ENCODE peak calls at places on chromosomes 2 and 18, in eight cellular contexts. One of them, this sample, is unnamed.

GRCh38 chr2:120398051-120398960 is 52.4 kb downstream of the INHBB start:
- DNase-seq in heart right ventricle: no peak
- DNase-seq in gastrocnemius medialis: no peak
- DNase-seq in fibroblast of the aortic adventitia: peak
- DNase-seq in GM12865: no peak
- DNase-seq in transverse colon: peak
- DNase-seq in OCI-LY7: no peak
- DNase-seq in colonic mucosa: no peak
- DNase-seq in this sample: no peak

GRCh38 chr2:39881494-39881893 is 102.4 kb upstream of the THUMPD2 start:
- DNase-seq in fibroblast of the aortic adventitia: no peak
- DNase-seq in heart right ventricle: no peak
- DNase-seq in GM12865: no peak
- DNase-seq in OCI-LY7: no peak
- DNase-seq in transverse colon: no peak
- DNase-seq in gastrocnemius medialis: no peak
- DNase-seq in colonic mucosa: no peak
- DNase-seq in this sample: no peak

GRCh38 chr2:232981767-232982360 is 31.2 kb downstream of the NGEF start:
- DNase-seq in transverse colon: no peak
- DNase-seq in fibroblast of the aortic adventitia: no peak
- DNase-seq in OCI-LY7: no peak
- DNase-seq in gastrocnemius medialis: no peak
- DNase-seq in heart right ventricle: no peak
- DNase-seq in colonic mucosa: peak
- DNase-seq in GM12865: no peak
- DNase-seq in this sample: no peak

GRCh38 chr2:62140785-62141740 is 54.9 kb upstream of the B3GNT2 start:
- DNase-seq in heart right ventricle: no peak
- DNase-seq in transverse colon: no peak
- DNase-seq in fibroblast of the aortic adventitia: no peak
- DNase-seq in colonic mucosa: no peak
- DNase-seq in GM12865: peak
- DNase-seq in gastrocnemius medialis: no peak
- DNase-seq in OCI-LY7: peak
- DNase-seq in this sample: no peak

GRCh38 chr18:24560511-24560981 is 100.1 kb downstream of the HRH4 start:
- DNase-seq in GM12865: no peak
- DNase-seq in fibroblast of the aortic adventitia: no peak
- DNase-seq in OCI-LY7: no peak
- DNase-seq in transverse colon: no peak
- DNase-seq in colonic mucosa: no peak
- DNase-seq in gastrocnemius medialis: no peak
- DNase-seq in heart right ventricle: no peak
- DNase-seq in this sample: no peak

GRCh38 chr2:24749069-24749691 is 44.0 kb downstream of the PTRHD1 start:
- DNase-seq in transverse colon: no peak
- DNase-seq in GM12865: no peak
- DNase-seq in fibroblast of the aortic adventitia: no peak
- DNase-seq in gastrocnemius medialis: no peak
- DNase-seq in OCI-LY7: no peak
- DNase-seq in colonic mucosa: no peak
- DNase-seq in heart right ventricle: no peak
- DNase-seq in this sample: no peak

GRCh38 chr18:33404244-33404873 is 36.2 kb downstream of the CCDC178 start:
- DNase-seq in GM12865: no peak
- DNase-seq in transverse colon: no peak
- DNase-seq in colonic mucosa: no peak
- DNase-seq in heart right ventricle: no peak
- DNase-seq in gastrocnemius medialis: no peak
- DNase-seq in fibroblast of the aortic adventitia: no peak
- DNase-seq in OCI-LY7: peak
- DNase-seq in this sample: peak

GRCh38 chr2:143357956-143358355 is 228.7 kb downstream of the ARHGAP15 start:
- DNase-seq in GM12865: no peak
- DNase-seq in heart right ventricle: no peak
- DNase-seq in OCI-LY7: no peak
- DNase-seq in transverse colon: no peak
- DNase-seq in fibroblast of the aortic adventitia: no peak
- DNase-seq in colonic mucosa: no peak
- DNase-seq in gastrocnemius medialis: peak
- DNase-seq in this sample: no peak

GRCh38 chr2:63589148-63589972 is 597 bp downstream of the MDH1 start:
- DNase-seq in heart right ventricle: no peak
- DNase-seq in fibroblast of the aortic adventitia: no peak
- DNase-seq in GM12865: peak
- DNase-seq in OCI-LY7: peak
- DNase-seq in gastrocnemius medialis: no peak
- DNase-seq in transverse colon: no peak
- DNase-seq in colonic mucosa: no peak
- DNase-seq in this sample: no peak

GRCh38 chr2:99101697-99102096 is 39.8 kb upstream of the C2orf15 start:
- DNase-seq in heart right ventricle: no peak
- DNase-seq in OCI-LY7: no peak
- DNase-seq in transverse colon: no peak
- DNase-seq in gastrocnemius medialis: no peak
- DNase-seq in fibroblast of the aortic adventitia: peak
- DNase-seq in GM12865: no peak
- DNase-seq in colonic mucosa: no peak
- DNase-seq in this sample: peak

GRCh38 chr2:31415421-31415820 is 879 bp upstream of the XDH start:
- DNase-seq in fibroblast of the aortic adventitia: no peak
- DNase-seq in heart right ventricle: no peak
- DNase-seq in GM12865: no peak
- DNase-seq in transverse colon: no peak
- DNase-seq in OCI-LY7: no peak
- DNase-seq in colonic mucosa: no peak
- DNase-seq in gastrocnemius medialis: no peak
- DNase-seq in this sample: no peak

GRCh38 chr2:79832540-79833234 is 319.8 kb downstream of the CTNNA2 start:
- DNase-seq in fibroblast of the aortic adventitia: no peak
- DNase-seq in colonic mucosa: no peak
- DNase-seq in OCI-LY7: no peak
- DNase-seq in gastrocnemius medialis: no peak
- DNase-seq in heart right ventricle: no peak
- DNase-seq in GM12865: no peak
- DNase-seq in transverse colon: no peak
- DNase-seq in this sample: no peak

GRCh38 chr2:118974103-118974911 is 32.3 kb downstream of the MARCO start:
- DNase-seq in transverse colon: no peak
- DNase-seq in gastrocnemius medialis: peak
- DNase-seq in fibroblast of the aortic adventitia: peak
- DNase-seq in colonic mucosa: no peak
- DNase-seq in heart right ventricle: no peak
- DNase-seq in OCI-LY7: no peak
- DNase-seq in GM12865: no peak
- DNase-seq in this sample: peak

GRCh38 chr2:120734930-120735611 is 597 bp upstream of the GLI2 start:
- DNase-seq in OCI-LY7: no peak
- DNase-seq in heart right ventricle: no peak
- DNase-seq in fibroblast of the aortic adventitia: peak
- DNase-seq in colonic mucosa: peak
- DNase-seq in gastrocnemius medialis: no peak
- DNase-seq in GM12865: no peak
- DNase-seq in transverse colon: no peak
- DNase-seq in this sample: peak

GRCh38 chr2:75560768-75561565 is at the start of gene EVA1A:
- DNase-seq in heart right ventricle: peak
- DNase-seq in OCI-LY7: no peak
- DNase-seq in transverse colon: peak
- DNase-seq in colonic mucosa: no peak
- DNase-seq in GM12865: peak
- DNase-seq in gastrocnemius medialis: no peak
- DNase-seq in fibroblast of the aortic adventitia: peak
- DNase-seq in this sample: peak

GRCh38 chr2:235934059-235934896 is 233.9 kb downstream of the GBX2 start:
- DNase-seq in fibroblast of the aortic adventitia: no peak
- DNase-seq in OCI-LY7: no peak
- DNase-seq in transverse colon: no peak
- DNase-seq in GM12865: no peak
- DNase-seq in gastrocnemius medialis: no peak
- DNase-seq in heart right ventricle: no peak
- DNase-seq in colonic mucosa: no peak
- DNase-seq in this sample: no peak

GRCh38 chr2:229725716-229726346 is 11.5 kb upstream of the DNER start:
- DNase-seq in OCI-LY7: no peak
- DNase-seq in heart right ventricle: no peak
- DNase-seq in GM12865: no peak
- DNase-seq in fibroblast of the aortic adventitia: peak
- DNase-seq in gastrocnemius medialis: no peak
- DNase-seq in colonic mucosa: no peak
- DNase-seq in transverse colon: no peak
- DNase-seq in this sample: peak

GRCh38 chr2:238970553-238971081 is 122.7 kb downstream of the TWIST2 start:
- DNase-seq in OCI-LY7: peak
- DNase-seq in GM12865: peak
- DNase-seq in gastrocnemius medialis: peak
- DNase-seq in transverse colon: peak
- DNase-seq in colonic mucosa: peak
- DNase-seq in heart right ventricle: peak
- DNase-seq in fibroblast of the aortic adventitia: peak
- DNase-seq in this sample: peak

GRCh38 chr2:152242787-152243472 is 67.4 kb upstream of the STAM2 start:
- DNase-seq in heart right ventricle: no peak
- DNase-seq in colonic mucosa: no peak
- DNase-seq in OCI-LY7: no peak
- DNase-seq in transverse colon: no peak
- DNase-seq in fibroblast of the aortic adventitia: no peak
- DNase-seq in GM12865: no peak
- DNase-seq in gastrocnemius medialis: no peak
- DNase-seq in this sample: no peak

GRCh38 chr2:42969231-42970150 is 177.1 kb upstream of the HAAO start:
- DNase-seq in OCI-LY7: no peak
- DNase-seq in colonic mucosa: no peak
- DNase-seq in transverse colon: no peak
- DNase-seq in gastrocnemius medialis: no peak
- DNase-seq in fibroblast of the aortic adventitia: peak
- DNase-seq in GM12865: no peak
- DNase-seq in heart right ventricle: no peak
- DNase-seq in this sample: peak

GRCh38 chr2:163210430-163210918 is 371.9 kb upstream of the KCNH7 start:
- DNase-seq in fibroblast of the aortic adventitia: peak
- DNase-seq in colonic mucosa: no peak
- DNase-seq in heart right ventricle: no peak
- DNase-seq in GM12865: no peak
- DNase-seq in OCI-LY7: no peak
- DNase-seq in transverse colon: no peak
- DNase-seq in gastrocnemius medialis: no peak
- DNase-seq in this sample: peak

GRCh38 chr2:201697899-201698298 is 545 bp downstream of the MPP4 start:
- DNase-seq in transverse colon: no peak
- DNase-seq in colonic mucosa: no peak
- DNase-seq in fibroblast of the aortic adventitia: peak
- DNase-seq in GM12865: no peak
- DNase-seq in heart right ventricle: no peak
- DNase-seq in OCI-LY7: no peak
- DNase-seq in gastrocnemius medialis: no peak
- DNase-seq in this sample: peak

GRCh38 chr2:237488901-237489860 is 2.1 kb downstream of the MLPH start:
- DNase-seq in colonic mucosa: peak
- DNase-seq in transverse colon: peak
- DNase-seq in gastrocnemius medialis: no peak
- DNase-seq in fibroblast of the aortic adventitia: peak
- DNase-seq in heart right ventricle: no peak
- DNase-seq in GM12865: no peak
- DNase-seq in OCI-LY7: no peak
- DNase-seq in this sample: peak
- H3K4me3 ChIP-seq in colonic mucosa: no peak
- H3K4me3 ChIP-seq in transverse colon: no peak
- H3K4me3 ChIP-seq in gastrocnemius medialis: no peak
- H3K4me3 ChIP-seq in fibroblast of the aortic adventitia: no peak
- H3K4me3 ChIP-seq in heart right ventricle: no peak
- H3K4me3 ChIP-seq in GM12865: no peak
- H3K4me3 ChIP-seq in OCI-LY7: no peak
- H3K4me3 ChIP-seq in this sample: no peak

GRCh38 chr2:6865346-6866238 is at the start of gene CMPK2:
- DNase-seq in heart right ventricle: peak
- DNase-seq in colonic mucosa: peak
- DNase-seq in GM12865: peak
- DNase-seq in fibroblast of the aortic adventitia: peak
- DNase-seq in transverse colon: peak
- DNase-seq in gastrocnemius medialis: peak
- DNase-seq in OCI-LY7: peak
- DNase-seq in this sample: peak
- TF ChIP-seq CTCF in heart right ventricle: no peak
- TF ChIP-seq CTCF in colonic mucosa: no peak
- TF ChIP-seq CTCF in GM12865: peak
- TF ChIP-seq CTCF in fibroblast of the aortic adventitia: no peak
- TF ChIP-seq CTCF in transverse colon: no peak
- TF ChIP-seq CTCF in gastrocnemius medialis: no peak
- TF ChIP-seq CTCF in OCI-LY7: peak
- TF ChIP-seq CTCF in this sample: no peak

DNA sequence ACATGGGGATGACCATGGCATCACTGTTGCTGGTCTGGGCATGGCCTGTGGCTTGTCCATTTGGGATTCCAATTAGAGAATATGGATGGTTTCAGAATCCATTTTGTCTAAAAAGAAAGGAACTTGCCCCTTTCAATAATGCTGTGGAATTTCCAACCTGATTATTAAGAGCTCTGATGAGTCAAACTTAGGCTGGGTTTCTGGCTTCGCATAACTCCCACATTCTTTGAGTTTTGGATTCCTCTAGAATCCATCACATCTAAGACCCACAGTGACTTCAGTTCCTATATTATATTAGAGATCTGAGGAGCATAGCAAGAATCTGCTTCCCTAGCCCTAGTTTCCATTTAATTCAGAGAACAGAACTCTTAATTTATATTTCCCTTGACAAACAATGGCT is 531.5 kb downstream of the TNS1 start:
- DNase-seq in colonic mucosa: no peak
- DNase-seq in fibroblast of the aortic adventitia: peak
- DNase-seq in gastrocnemius medialis: no peak
- DNase-seq in GM12865: no peak
- DNase-seq in transverse colon: no peak
- DNase-seq in OCI-LY7: no peak
- DNase-seq in heart right ventricle: no peak
- DNase-seq in this sample: peak
- H3K4me3 ChIP-seq in colonic mucosa: no peak
- H3K4me3 ChIP-seq in fibroblast of the aortic adventitia: no peak
- H3K4me3 ChIP-seq in gastrocnemius medialis: no peak
- H3K4me3 ChIP-seq in GM12865: no peak
- H3K4me3 ChIP-seq in transverse colon: no peak
- H3K4me3 ChIP-seq in OCI-LY7: no peak
- H3K4me3 ChIP-seq in heart right ventricle: no peak
- H3K4me3 ChIP-seq in this sample: no peak

DNA sequence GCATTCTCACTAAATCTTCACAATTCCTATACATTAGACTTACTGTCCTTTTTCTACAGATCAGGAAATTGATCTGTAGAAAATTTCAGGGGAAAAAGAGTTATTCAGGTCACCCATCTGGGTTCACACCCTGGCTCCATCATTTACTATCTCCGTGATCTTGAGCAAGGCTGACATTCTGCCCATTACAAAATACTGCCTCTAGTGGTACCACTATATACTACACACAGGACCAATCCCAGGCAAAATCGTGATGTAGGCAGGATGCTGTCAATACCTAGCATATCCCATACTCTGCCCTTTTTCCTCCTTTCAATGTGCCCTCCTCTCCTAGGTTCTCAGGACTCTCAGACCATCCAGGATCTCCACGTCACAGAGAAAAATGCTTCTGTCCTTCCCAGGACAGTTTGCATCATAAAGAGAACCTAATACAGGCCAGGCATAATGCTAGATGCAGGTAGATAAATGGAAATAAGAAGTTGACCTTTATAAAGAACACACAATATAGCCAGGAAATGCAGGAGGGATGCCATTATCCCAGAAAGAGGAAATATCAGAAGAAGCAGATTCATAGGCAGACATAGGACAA is 101.9 kb downstream of the CDH20 start:
- DNase-seq in OCI-LY7: peak
- DNase-seq in GM12865: peak
- DNase-seq in gastrocnemius medialis: no peak
- DNase-seq in heart right ventricle: no peak
- DNase-seq in transverse colon: no peak
- DNase-seq in colonic mucosa: no peak
- DNase-seq in fibroblast of the aortic adventitia: peak
- DNase-seq in this sample: peak
- TF ChIP-seq CTCF in OCI-LY7: peak
- TF ChIP-seq CTCF in GM12865: peak
- TF ChIP-seq CTCF in gastrocnemius medialis: no peak
- TF ChIP-seq CTCF in heart right ventricle: no peak
- TF ChIP-seq CTCF in transverse colon: peak
- TF ChIP-seq CTCF in colonic mucosa: peak
- TF ChIP-seq CTCF in fibroblast of the aortic adventitia: peak
- TF ChIP-seq CTCF in this sample: peak

This sample was measured in cardiac fibroblast.